ENCODE peak calls at places on chromosomes 7 and 10, in nine cellular contexts. One of them, this sample, is unnamed.

GRCh38 chr10:24310104-24310503 is 101.2 kb downstream of the KIAA1217 start:
- DNase-seq in choroid plexus epithelial cell: no peak
- DNase-seq in activated T-cell treated with anti-CD3 and anti-CD28 coated beads for 1 hour: no peak
- DNase-seq in GM04504: no peak
- DNase-seq in GM12865: no peak
- DNase-seq in NCI-H187: no peak
- DNase-seq in heart left ventricle: no peak
- DNase-seq in posterior vena cava: no peak
- DNase-seq in ACHN: no peak
- DNase-seq in this sample: no peak

GRCh38 chr10:101789686-101790085 is 6.4 kb upstream of the NPM3 start:
- DNase-seq in choroid plexus epithelial cell: no peak
- DNase-seq in activated T-cell treated with anti-CD3 and anti-CD28 coated beads for 1 hour: no peak
- DNase-seq in GM04504: no peak
- DNase-seq in GM12865: no peak
- DNase-seq in NCI-H187: no peak
- DNase-seq in heart left ventricle: no peak
- DNase-seq in posterior vena cava: no peak
- DNase-seq in ACHN: no peak
- DNase-seq in this sample: no peak

GRCh38 chr7:5704534-5704922 is 76.9 kb downstream of the RNF216 start:
- DNase-seq in choroid plexus epithelial cell: peak; percentile 93
- DNase-seq in activated T-cell treated with anti-CD3 and anti-CD28 coated beads for 1 hour: peak; percentile 64
- DNase-seq in GM04504: peak; percentile 72
- DNase-seq in GM12865: peak; percentile 86
- DNase-seq in NCI-H187: no peak
- DNase-seq in heart left ventricle: peak; percentile 70
- DNase-seq in posterior vena cava: peak; percentile 91
- DNase-seq in ACHN: peak; percentile 85
- DNase-seq in this sample: peak; percentile 92

GRCh38 chr7:7330997-7331396 is 148.7 kb downstream of the C1GALT1 start:
- DNase-seq in choroid plexus epithelial cell: no peak
- DNase-seq in activated T-cell treated with anti-CD3 and anti-CD28 coated beads for 1 hour: no peak
- DNase-seq in GM04504: peak; percentile 0
- DNase-seq in GM12865: peak; percentile 9
- DNase-seq in NCI-H187: no peak
- DNase-seq in heart left ventricle: no peak
- DNase-seq in posterior vena cava: no peak
- DNase-seq in ACHN: peak; percentile 23
- DNase-seq in this sample: peak; percentile 40

GRCh38 chr7:3558410-3558809 is 257.4 kb downstream of the SDK1 start:
- DNase-seq in choroid plexus epithelial cell: no peak
- DNase-seq in activated T-cell treated with anti-CD3 and anti-CD28 coated beads for 1 hour: no peak
- DNase-seq in GM04504: no peak
- DNase-seq in GM12865: no peak
- DNase-seq in NCI-H187: no peak
- DNase-seq in heart left ventricle: no peak
- DNase-seq in posterior vena cava: no peak
- DNase-seq in ACHN: no peak
- DNase-seq in this sample: no peak

GRCh38 chr7:150756858-150757257 is 19.6 kb downstream of the GIMAP5 start:
- DNase-seq in choroid plexus epithelial cell: peak; percentile 13
- DNase-seq in activated T-cell treated with anti-CD3 and anti-CD28 coated beads for 1 hour: no peak
- DNase-seq in GM04504: no peak
- DNase-seq in GM12865: peak; percentile 72
- DNase-seq in NCI-H187: no peak
- DNase-seq in heart left ventricle: no peak
- DNase-seq in posterior vena cava: no peak
- DNase-seq in ACHN: peak; percentile 55
- DNase-seq in this sample: peak; percentile 57

GRCh38 chr7:55966851-55967250 is 2.5 kb downstream of the NIPSNAP2 start:
- DNase-seq in choroid plexus epithelial cell: no peak
- DNase-seq in activated T-cell treated with anti-CD3 and anti-CD28 coated beads for 1 hour: no peak
- DNase-seq in GM04504: no peak
- DNase-seq in GM12865: no peak
- DNase-seq in NCI-H187: no peak
- DNase-seq in heart left ventricle: no peak
- DNase-seq in posterior vena cava: no peak
- DNase-seq in ACHN: no peak
- DNase-seq in this sample: no peak

GRCh38 chr10:49161411-49161997 is 26.7 kb downstream of the TMEM273 start:
- DNase-seq in choroid plexus epithelial cell: peak; percentile 79
- DNase-seq in activated T-cell treated with anti-CD3 and anti-CD28 coated beads for 1 hour: no peak
- DNase-seq in GM04504: peak; percentile 48
- DNase-seq in GM12865: no peak
- DNase-seq in NCI-H187: no peak
- DNase-seq in heart left ventricle: no peak
- DNase-seq in posterior vena cava: no peak
- DNase-seq in ACHN: peak; percentile 19
- DNase-seq in this sample: peak; percentile 45

GRCh38 chr7:22559829-22560489 is 60.0 kb upstream of the STEAP1B start:
- DNase-seq in choroid plexus epithelial cell: peak; percentile 91
- DNase-seq in activated T-cell treated with anti-CD3 and anti-CD28 coated beads for 1 hour: peak; percentile 41
- DNase-seq in GM04504: peak; percentile 62
- DNase-seq in GM12865: peak; percentile 84
- DNase-seq in NCI-H187: peak; percentile 29
- DNase-seq in heart left ventricle: peak; percentile 70
- DNase-seq in posterior vena cava: peak; percentile 89
- DNase-seq in ACHN: peak; percentile 93
- DNase-seq in this sample: peak; percentile 95

GRCh38 chr10:24259365-24260125 is 50.6 kb downstream of the KIAA1217 start:
- DNase-seq in choroid plexus epithelial cell: peak; percentile 46
- DNase-seq in activated T-cell treated with anti-CD3 and anti-CD28 coated beads for 1 hour: no peak
- DNase-seq in GM04504: no peak
- DNase-seq in GM12865: no peak
- DNase-seq in NCI-H187: no peak
- DNase-seq in heart left ventricle: no peak
- DNase-seq in posterior vena cava: no peak
- DNase-seq in ACHN: no peak
- DNase-seq in this sample: no peak

GRCh38 chr10:114714281-114714741 is 56.2 kb upstream of the ABLIM1 start:
- DNase-seq in choroid plexus epithelial cell: peak; percentile 94
- DNase-seq in activated T-cell treated with anti-CD3 and anti-CD28 coated beads for 1 hour: no peak
- DNase-seq in GM04504: no peak
- DNase-seq in GM12865: no peak
- DNase-seq in NCI-H187: no peak
- DNase-seq in heart left ventricle: peak; percentile 73
- DNase-seq in posterior vena cava: no peak
- DNase-seq in ACHN: peak; percentile 77
- DNase-seq in this sample: peak; percentile 79

GRCh38 chr10:32139223-32140073 is 83.2 kb upstream of the KIF5B start:
- DNase-seq in choroid plexus epithelial cell: peak; percentile 97
- DNase-seq in activated T-cell treated with anti-CD3 and anti-CD28 coated beads for 1 hour: no peak
- DNase-seq in GM04504: peak; percentile 93
- DNase-seq in GM12865: peak; percentile 28
- DNase-seq in NCI-H187: no peak
- DNase-seq in heart left ventricle: peak; percentile 91
- DNase-seq in posterior vena cava: peak; percentile 95
- DNase-seq in ACHN: peak; percentile 87
- DNase-seq in this sample: peak; percentile 75

GRCh38 chr10:82934429-82934828 is 1059.4 kb downstream of the NRG3 start:
- DNase-seq in choroid plexus epithelial cell: no peak
- DNase-seq in activated T-cell treated with anti-CD3 and anti-CD28 coated beads for 1 hour: no peak
- DNase-seq in GM04504: no peak
- DNase-seq in GM12865: peak; percentile 49
- DNase-seq in NCI-H187: no peak
- DNase-seq in heart left ventricle: no peak
- DNase-seq in posterior vena cava: no peak
- DNase-seq in ACHN: peak; percentile 21
- DNase-seq in this sample: peak; percentile 29

GRCh38 chr10:2214035-2214434 is 476.7 kb upstream of the ADARB2 start:
- DNase-seq in choroid plexus epithelial cell: peak; percentile 16
- DNase-seq in activated T-cell treated with anti-CD3 and anti-CD28 coated beads for 1 hour: no peak
- DNase-seq in GM04504: no peak
- DNase-seq in GM12865: no peak
- DNase-seq in NCI-H187: no peak
- DNase-seq in heart left ventricle: no peak
- DNase-seq in posterior vena cava: no peak
- DNase-seq in ACHN: peak; percentile 12
- DNase-seq in this sample: no peak

GRCh38 chr10:118953999-118954398 is 75.5 kb upstream of the NANOS1 start:
- DNase-seq in choroid plexus epithelial cell: no peak
- DNase-seq in activated T-cell treated with anti-CD3 and anti-CD28 coated beads for 1 hour: no peak
- DNase-seq in GM04504: no peak
- DNase-seq in GM12865: no peak
- DNase-seq in NCI-H187: no peak
- DNase-seq in heart left ventricle: peak; percentile 46
- DNase-seq in posterior vena cava: no peak
- DNase-seq in ACHN: no peak
- DNase-seq in this sample: peak; percentile 64

GRCh38 chr7:39184387-39184786 is 206.7 kb downstream of the POU6F2 start:
- DNase-seq in choroid plexus epithelial cell: no peak
- DNase-seq in activated T-cell treated with anti-CD3 and anti-CD28 coated beads for 1 hour: no peak
- DNase-seq in GM04504: no peak
- DNase-seq in GM12865: peak; percentile 37
- DNase-seq in NCI-H187: no peak
- DNase-seq in heart left ventricle: no peak
- DNase-seq in posterior vena cava: no peak
- DNase-seq in ACHN: no peak
- DNase-seq in this sample: peak; percentile 76

GRCh38 chr10:62511656-62512055 is 137.5 kb downstream of the ZNF365 start:
- DNase-seq in choroid plexus epithelial cell: no peak
- DNase-seq in activated T-cell treated with anti-CD3 and anti-CD28 coated beads for 1 hour: no peak
- DNase-seq in GM04504: no peak
- DNase-seq in GM12865: peak; percentile 9
- DNase-seq in NCI-H187: no peak
- DNase-seq in heart left ventricle: no peak
- DNase-seq in posterior vena cava: no peak
- DNase-seq in ACHN: no peak
- DNase-seq in this sample: no peak

GRCh38 chr7:147419001-147419400 is 1171.6 kb upstream of the C7orf33 start:
- DNase-seq in choroid plexus epithelial cell: peak; percentile 43
- DNase-seq in activated T-cell treated with anti-CD3 and anti-CD28 coated beads for 1 hour: no peak
- DNase-seq in GM04504: no peak
- DNase-seq in GM12865: no peak
- DNase-seq in NCI-H187: no peak
- DNase-seq in heart left ventricle: no peak
- DNase-seq in posterior vena cava: no peak
- DNase-seq in ACHN: no peak
- DNase-seq in this sample: no peak

GRCh38 chr7:137480824-137481365 is 137.4 kb upstream of the PTN start:
- DNase-seq in choroid plexus epithelial cell: peak; percentile 40
- DNase-seq in activated T-cell treated with anti-CD3 and anti-CD28 coated beads for 1 hour: no peak
- DNase-seq in GM04504: no peak
- DNase-seq in GM12865: no peak
- DNase-seq in NCI-H187: no peak
- DNase-seq in heart left ventricle: no peak
- DNase-seq in posterior vena cava: no peak
- DNase-seq in ACHN: no peak
- DNase-seq in this sample: no peak

GRCh38 chr7:33108591-33108930 is 643 bp downstream of the RP9 start:
- DNase-seq in choroid plexus epithelial cell: no peak
- DNase-seq in activated T-cell treated with anti-CD3 and anti-CD28 coated beads for 1 hour: no peak
- DNase-seq in GM04504: no peak
- DNase-seq in GM12865: peak; percentile 19
- DNase-seq in NCI-H187: no peak
- DNase-seq in heart left ventricle: no peak
- DNase-seq in posterior vena cava: no peak
- DNase-seq in ACHN: peak; percentile 52
- DNase-seq in this sample: peak; percentile 58

GRCh38 chr10:133258066-133258817 is 18.4 kb downstream of the ADAM8 start:
- DNase-seq in choroid plexus epithelial cell: no peak
- DNase-seq in activated T-cell treated with anti-CD3 and anti-CD28 coated beads for 1 hour: no peak
- DNase-seq in GM04504: no peak
- DNase-seq in GM12865: peak; percentile 36
- DNase-seq in NCI-H187: no peak
- DNase-seq in heart left ventricle: no peak
- DNase-seq in posterior vena cava: no peak
- DNase-seq in ACHN: peak; percentile 25
- DNase-seq in this sample: no peak

GRCh38 chr7:3229904-3230470 is 71.1 kb upstream of the SDK1 start:
- DNase-seq in choroid plexus epithelial cell: no peak
- DNase-seq in activated T-cell treated with anti-CD3 and anti-CD28 coated beads for 1 hour: no peak
- DNase-seq in GM04504: no peak
- DNase-seq in GM12865: no peak
- DNase-seq in NCI-H187: no peak
- DNase-seq in heart left ventricle: no peak
- DNase-seq in posterior vena cava: no peak
- DNase-seq in ACHN: no peak
- DNase-seq in this sample: no peak

GRCh38 chr7:151925446-151926335 is 30.6 kb upstream of the GALNTL5 start:
- DNase-seq in choroid plexus epithelial cell: peak; percentile 59
- DNase-seq in activated T-cell treated with anti-CD3 and anti-CD28 coated beads for 1 hour: no peak
- DNase-seq in GM04504: no peak
- DNase-seq in GM12865: peak; percentile 13
- DNase-seq in NCI-H187: no peak
- DNase-seq in heart left ventricle: peak; percentile 76
- DNase-seq in posterior vena cava: peak; percentile 87
- DNase-seq in ACHN: no peak
- DNase-seq in this sample: no peak

GRCh38 chr10:5545778-5546710 is 21.3 kb downstream of the CALML3 start:
- DNase-seq in choroid plexus epithelial cell: peak; percentile 93
- DNase-seq in activated T-cell treated with anti-CD3 and anti-CD28 coated beads for 1 hour: no peak
- DNase-seq in GM04504: no peak
- DNase-seq in GM12865: no peak
- DNase-seq in NCI-H187: peak; percentile 22
- DNase-seq in heart left ventricle: no peak
- DNase-seq in posterior vena cava: peak; percentile 88
- DNase-seq in ACHN: peak; percentile 54
- DNase-seq in this sample: no peak

GRCh38 chr10:123972481-123973401 is 81.1 kb upstream of the CPXM2 start:
- DNase-seq in choroid plexus epithelial cell: no peak
- DNase-seq in activated T-cell treated with anti-CD3 and anti-CD28 coated beads for 1 hour: no peak
- DNase-seq in GM04504: no peak
- DNase-seq in GM12865: no peak
- DNase-seq in NCI-H187: no peak
- DNase-seq in heart left ventricle: no peak
- DNase-seq in posterior vena cava: no peak
- DNase-seq in ACHN: no peak
- DNase-seq in this sample: no peak

GRCh38 chr10:100172349-100172748 is 13.5 kb downstream of the ERLIN1 start:
- DNase-seq in choroid plexus epithelial cell: no peak
- DNase-seq in activated T-cell treated with anti-CD3 and anti-CD28 coated beads for 1 hour: no peak
- DNase-seq in GM04504: no peak
- DNase-seq in GM12865: no peak
- DNase-seq in NCI-H187: no peak
- DNase-seq in heart left ventricle: no peak
- DNase-seq in posterior vena cava: no peak
- DNase-seq in ACHN: no peak
- DNase-seq in this sample: no peak